ENCODE peak calls at places on chromosomes 12 and 14, in six cellular contexts. N is HCT116, T is breast epithelium, Z is HepG2, A is sigmoid colon, Y is suprapubic skin. F is an unnamed sample.

GRCh38 chr12:92546259-92546825 is 156.4 kb upstream of the PLEKHG7 start:
- DNase-seq in T (no peak), N (no peak), Y (no peak), Z (no peak), A (no peak), F (no peak)

GRCh38 chr12:103198499-103198898 is 241.0 kb downstream of the ASCL1 start:
- DNase-seq in Z (no peak), Y (no peak), N (no peak), T (no peak), A (no peak), F (no peak)

GRCh38 chr12:65879878-65880277 is 55.6 kb downstream of the HMGA2 start:
- DNase-seq in A (no peak), Z (no peak), Y (no peak), N (no peak), T (no peak), F (no peak)

GRCh38 chr12:25960176-25960575 is 1.7 kb downstream of the RASSF8 start:
- DNase-seq in N (no peak), Y (no peak), Z (no peak), T (no peak), A (peak; percentile 75), F (no peak)

GRCh38 chr12:48388430-48388829 is 37.7 kb upstream of the ZNF641 start:
- DNase-seq in Z (no peak), A (no peak), T (no peak), N (no peak), Y (no peak), F (no peak)

GRCh38 chr12:3671330-3672112 is 81.4 kb downstream of the CRACR2A start:
- DNase-seq in A (no peak), T (no peak), Z (no peak), N (no peak), Y (no peak), F (no peak)

GRCh38 chr14:105475916-105476845 is 1.6 kb downstream of the CRIP2 start:
- DNase-seq in N (no peak), Y (no peak), A (no peak), Z (peak; percentile 57), T (no peak), F (no peak)

GRCh38 chr14:33765251-33765650 is 185.6 kb downstream of the EGLN3 start:
- DNase-seq in A (no peak), Y (no peak), N (no peak), T (no peak), Z (no peak), F (no peak)

GRCh38 chr12:106248849-106249371 is 1.1 kb upstream of the CKAP4 start:
- DNase-seq in A (no peak), Y (peak; percentile 80), N (no peak), Z (no peak), T (no peak), F (no peak)

GRCh38 chr14:52863339-52863700 is 71.9 kb upstream of the GNPNAT1 start:
- DNase-seq in Y (no peak), T (no peak), N (no peak), A (no peak), Z (no peak), F (no peak)

GRCh38 chr14:52706724-52707706 is at the start of gene PSMC6:
- DNase-seq in A (peak; percentile 96), Y (peak; percentile 97), Z (peak; percentile 89), T (peak; percentile 95), N (peak; percentile 78), F (peak; percentile 78)

GRCh38 chr12:75632452-75632851 is 121.0 kb upstream of the KRR1 start:
- DNase-seq in N (no peak), Z (no peak), A (no peak), Y (no peak), T (no peak), F (no peak)

GRCh38 chr12:106214576-106214975 is 33.2 kb downstream of the CKAP4 start:
- DNase-seq in Y (no peak), N (no peak), Z (no peak), A (no peak), T (no peak), F (no peak)

GRCh38 chr12:95215925-95216324 is 1.3 kb downstream of the FGD6 start:
- DNase-seq in Y (no peak), T (no peak), N (no peak), A (no peak), Z (peak; percentile 30), F (no peak)
- TF ChIP-seq POLR2A in Y (no peak), T (no peak), N (no peak), A (no peak), Z (no peak), F (no peak)

GRCh38 chr12:5586201-5586600 is 154.3 kb downstream of the NTF3 start:
- DNase-seq in T (no peak), Z (peak; percentile 28), A (no peak), Y (no peak), N (no peak), F (no peak)
- TF ChIP-seq POLR2AphosphoS5 in T (no peak), Z (no peak), A (no peak), Y (no peak), N (no peak), F (no peak)

GRCh38 chr12:31279525-31279924 is 46.4 kb downstream of the SINHCAF start:
- DNase-seq in N (no peak), A (peak; percentile 66), Z (no peak), Y (no peak), T (no peak), F (no peak)
- TF ChIP-seq POLR2A in N (no peak), A (no peak), Z (no peak), Y (no peak), T (no peak), F (peak; percentile 18)

GRCh38 chr12:124910561-124911478 is 3.6 kb downstream of the UBC start:
- DNase-seq in Y (no peak), T (no peak), A (no peak), Z (no peak), N (no peak), F (no peak)
- TF ChIP-seq POLR2AphosphoS5 in Y (peak; percentile 71), T (peak; percentile 96), A (peak; percentile 76), Z (peak; percentile 49), N (peak; percentile 86), F (peak; percentile 97)